ENCODE peak calls at places on chromosomes 13 and 19, in nine cellular contexts. G, Q, K, J, V, L, O, I and N are unnamed samples. For H3K4me1, the result is how much of the 10 kb centered on the place peaks cover.

GRCh38 chr13:35833571-35834305 is 297.4 kb downstream of the DCLK1 start:
- DNase-seq in I (no peak), V (no peak), Q (no peak), L (no peak), O (no peak), G (no peak), K (no peak), J (no peak), N (no peak)

GRCh38 chr13:28579334-28579733 is 79.6 kb upstream of the POMP start:
- DNase-seq in J (no peak), O (peak), Q (no peak), G (no peak), V (no peak), L (no peak), K (no peak), I (no peak), N (no peak)

GRCh38 chr19:55674841-55675660 is at the start of gene EPN1:
- DNase-seq in G (peak), K (peak), Q (peak), V (peak), O (peak), J (peak), I (peak), L (peak), N (peak)

GRCh38 chr13:114334305-114335053 is 20.2 kb downstream of the CHAMP1 start:
- DNase-seq in G (no peak), L (no peak), J (no peak), Q (no peak), K (no peak), I (no peak), V (no peak), O (no peak), N (no peak)

GRCh38 chr13:99418663-99419140 is 82.6 kb upstream of the TM9SF2 start:
- DNase-seq in G (no peak), O (no peak), V (no peak), J (no peak), L (no peak), I (peak), Q (no peak), K (no peak), N (no peak)

GRCh38 chr13:71712988-71713653 is 153.9 kb downstream of the DACH1 start:
- DNase-seq in Q (no peak), J (no peak), K (no peak), L (no peak), G (no peak), I (peak), V (peak), O (no peak), N (peak)

GRCh38 chr19:6713773-6714692 is 6.4 kb downstream of the C3 start:
- DNase-seq in J (no peak), G (no peak), K (no peak), Q (no peak), L (no peak), I (no peak), V (no peak), O (peak), N (no peak)

GRCh38 chr13:110312669-110313031 is 5.6 kb downstream of the COL4A2 start:
- DNase-seq in Q (no peak), V (no peak), J (no peak), I (peak), G (no peak), O (no peak), K (peak), L (no peak), N (no peak)

GRCh38 chr13:112204881-112205327 is 138.0 kb downstream of the SOX1 start:
- DNase-seq in O (no peak), V (peak), Q (peak), J (no peak), L (no peak), K (no peak), I (no peak), G (peak), N (no peak)

GRCh38 chr13:39474600-39474999 is 128.4 kb downstream of the LHFPL6 start:
- DNase-seq in O (no peak), V (no peak), K (no peak), L (no peak), I (no peak), J (no peak), Q (no peak), G (no peak), N (no peak)

GRCh38 chr13:73938375-73939070 is 195.7 kb downstream of the KLF12 start:
- DNase-seq in J (no peak), G (no peak), O (no peak), I (no peak), Q (no peak), L (peak), V (peak), K (no peak), N (no peak)

GRCh38 chr19:13887529-13887928 is 10.6 kb downstream of the NANOS3 start:
- DNase-seq in G (no peak), O (no peak), J (no peak), K (no peak), L (no peak), Q (no peak), I (no peak), V (no peak), N (no peak)

GRCh38 chr13:20197361-20197834 is 4.7 kb upstream of the GJB2 start:
- DNase-seq in J (no peak), L (peak), Q (no peak), G (peak), O (no peak), K (no peak), V (peak), I (no peak), N (peak)

GRCh38 chr13:103730407-103730806 is 664.2 kb upstream of the SLC10A2 start:
- DNase-seq in K (no peak), J (no peak), V (no peak), Q (peak), I (no peak), L (no peak), G (no peak), O (no peak), N (no peak)

GRCh38 chr19:53112286-53112685 is 9.1 kb upstream of the ZNF160 start:
- DNase-seq in K (no peak), G (no peak), Q (no peak), I (no peak), V (no peak), J (no peak), O (no peak), L (no peak), N (no peak)

GRCh38 chr19:13887039-13887438 is 10.1 kb downstream of the NANOS3 start:
- DNase-seq in Q (no peak), L (no peak), G (no peak), V (no peak), K (no peak), I (no peak), O (no peak), J (no peak), N (no peak)

GRCh38 chr13:39148513-39148961 is 110.3 kb downstream of the NHLRC3 start:
- DNase-seq in K (no peak), I (no peak), Q (no peak), O (no peak), G (peak), J (no peak), V (no peak), L (no peak), N (no peak)

GRCh38 chr13:40192516-40193257 is 473.8 kb downstream of the FOXO1 start:
- DNase-seq in V (no peak), Q (no peak), L (no peak), J (no peak), G (no peak), O (no peak), I (no peak), K (peak), N (no peak)

GRCh38 chr13:66036024-66036614 is 1194.0 kb downstream of the PCDH9 start:
- DNase-seq in I (no peak), J (no peak), G (no peak), K (no peak), V (peak), L (no peak), Q (no peak), O (no peak), N (peak)

GRCh38 chr13:75762066-75762937 is 126.2 kb downstream of the LMO7 start:
- DNase-seq in L (no peak), J (no peak), I (no peak), Q (no peak), O (no peak), G (peak), K (no peak), V (no peak), N (no peak)

GRCh38 chr13:102405499-102406079 is 3.7 kb upstream of the FGF14 start:
- DNase-seq in Q (no peak), L (no peak), V (peak), J (no peak), G (no peak), O (no peak), K (no peak), I (peak), N (no peak)

GRCh38 chr13:113786262-113786841 is 27.3 kb downstream of the TMEM255B start:
- DNase-seq in L (no peak), Q (no peak), O (no peak), G (no peak), J (no peak), V (no peak), K (peak), I (no peak), N (no peak)

GRCh38 chr13:22040810-22041364 is 370.0 kb downstream of the FGF9 start:
- DNase-seq in Q (no peak), I (peak), G (peak), J (no peak), O (peak), L (peak), V (no peak), K (no peak), N (no peak)

GRCh38 chr19:40803170-40803856 is 4.3 kb downstream of the EGLN2 start:
- DNase-seq in L (no peak), Q (no peak), V (no peak), J (no peak), G (no peak), K (no peak), I (no peak), O (no peak), N (no peak)

GRCh38 chr19:40800997-40801377 is 2.0 kb downstream of the EGLN2 start:
- DNase-seq in V (no peak), I (no peak), O (no peak), Q (no peak), G (no peak), L (no peak), K (no peak), J (no peak), N (no peak)

GRCh38 chr19:40801449-40802299 is 2.7 kb downstream of the EGLN2 start:
- DNase-seq in G (no peak), K (no peak), Q (no peak), J (no peak), V (no peak), L (no peak), I (no peak), O (no peak), N (no peak)

GRCh38 chr19:40803857-40804782 is 5.1 kb downstream of the EGLN2 start:
- DNase-seq in J (no peak), L (no peak), O (peak), V (no peak), G (peak), K (no peak), Q (peak), I (no peak), N (no peak)

GRCh38 chr19:40802300-40803169 is 3.5 kb downstream of the EGLN2 start:
- DNase-seq in Q (peak), I (no peak), O (no peak), K (peak), L (no peak), J (no peak), G (peak), V (no peak), N (no peak)
- H3K4me1 ChIP-seq in Q (half or more), I (under half), O (half or more), K (half or more), L (half or more), J (under half), G (half or more), V (half or more), N (under half)

GRCh38 chr19:49932731-49933131 is 3.4 kb upstream of the NUP62 start:
- DNase-seq in V (no peak), O (no peak), K (no peak), J (no peak), G (no peak), I (no peak), Q (no peak), L (no peak), N (no peak)

GRCh38 chr19:49931293-49932040 is 2.2 kb upstream of the NUP62 start:
- DNase-seq in O (no peak), I (no peak), J (no peak), Q (no peak), K (no peak), V (no peak), L (no peak), G (no peak), N (no peak)

GRCh38 chr19:49933643-49934042 is 4.3 kb upstream of the NUP62 start:
- DNase-seq in V (no peak), O (no peak), I (no peak), L (no peak), G (no peak), J (no peak), K (no peak), Q (no peak), N (no peak)

GRCh38 chr19:49930483-49931011 is 1.2 kb upstream of the NUP62 start:
- DNase-seq in J (no peak), L (no peak), K (no peak), I (no peak), V (no peak), Q (peak), O (no peak), G (no peak), N (peak)

DNA sequence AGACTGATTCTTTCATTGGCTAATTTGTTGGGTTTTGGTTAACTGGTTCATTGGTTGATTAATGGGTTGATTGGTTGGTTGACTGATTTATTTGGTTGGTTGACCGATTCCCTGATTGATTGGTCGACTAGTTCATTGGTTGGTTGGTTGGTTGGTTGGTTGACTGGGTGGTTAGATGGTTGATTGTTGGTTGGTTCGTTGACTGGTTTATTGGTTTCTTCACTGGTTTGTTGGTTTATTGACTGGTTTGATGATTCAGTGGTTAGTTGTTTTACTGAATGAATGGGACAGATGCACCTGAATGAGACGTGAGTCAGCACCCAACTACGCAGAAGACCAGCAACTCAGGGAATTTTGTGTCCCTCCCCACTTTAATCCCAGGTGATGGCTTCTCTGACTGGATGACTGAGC is 2.7 kb upstream of the NUP62 start:
- DNase-seq in V (no peak), J (no peak), Q (no peak), K (no peak), I (no peak), L (no peak), O (no peak), G (no peak), N (no peak)
- H3K4me3 ChIP-seq in V (no peak), J (no peak), Q (no peak), K (no peak), I (no peak), L (no peak), O (no peak), G (no peak), N (no peak)

GRCh38 chr19:38707512-38708114 is 36.7 kb downstream of the CAPN12 start:
- DNase-seq in L (no peak), J (peak), Q (peak), G (peak), V (no peak), O (peak), I (no peak), K (no peak), N (no peak)
- H3K4me1 ChIP-seq in L (half or more), J (under half), Q (half or more), G (under half), V (under half), O (half or more), I (under half), K (half or more), N (under half)

GRCh38 chr19:11756965-11757364 is 9.8 kb upstream of the ZNF441 start:
- DNase-seq in V (no peak), Q (no peak), J (no peak), K (no peak), I (no peak), O (no peak), L (no peak), G (no peak), N (no peak)

GRCh38 chr19:11747277-11747676 is 8.5 kb upstream of the ZNF823 start:
- DNase-seq in V (no peak), Q (no peak), I (no peak), J (no peak), G (no peak), K (no peak), L (no peak), O (no peak), N (no peak)

GRCh38 chr19:11754663-11755062 is 12.1 kb upstream of the ZNF441 start:
- DNase-seq in G (no peak), K (no peak), V (no peak), Q (no peak), J (no peak), L (no peak), O (no peak), I (no peak), N (no peak)

GRCh38 chr19:11749751-11750150 is 11.0 kb upstream of the ZNF823 start:
- DNase-seq in Q (no peak), I (no peak), K (no peak), J (no peak), G (no peak), V (no peak), O (no peak), L (no peak), N (no peak)

GRCh38 chr19:11752244-11752736 is 13.5 kb upstream of the ZNF823 start:
- DNase-seq in O (no peak), L (no peak), J (no peak), I (no peak), Q (no peak), K (no peak), G (no peak), V (no peak), N (no peak)
- H3K4me3 ChIP-seq in O (no peak), L (no peak), J (no peak), I (no peak), Q (no peak), K (no peak), G (no peak), V (no peak), N (no peak)